ENCODE peak calls at places on chromosomes 12 and 14, in six cellular contexts. Q is NCI-H1694 treated with DMSO at 0.1 percent for 48 hours, M is GM06990, W is fibroblast of lung, Z is AG09319, F is neural crest cell. E is an unnamed sample.

GRCh38 chr12:2212971-2213869 is 160.4 kb downstream of the CACNA1C start:
- DNase-seq in Q (peak; percentile 32), M (no peak), W (peak; percentile 50), Z (no peak), F (no peak), E (peak; percentile 52)

GRCh38 chr12:43106355-43106754 is 445.6 kb downstream of the ADAMTS20 start:
- DNase-seq in Q (no peak), M (no peak), W (no peak), Z (no peak), F (no peak), E (no peak)

GRCh38 chr12:51984657-51985056 is 22.1 kb upstream of the TAMALIN start:
- DNase-seq in Q (no peak), M (no peak), W (no peak), Z (no peak), F (no peak), E (no peak)

GRCh38 chr12:104055686-104056388 is 5.8 kb upstream of the GLT8D2 start:
- DNase-seq in Q (peak; percentile 79), M (no peak), W (peak; percentile 59), Z (peak; percentile 79), F (no peak), E (peak; percentile 42)

GRCh38 chr12:95674631-95675030 is 115.9 kb downstream of the NTN4 start:
- DNase-seq in Q (peak; percentile 93), M (no peak), W (no peak), Z (no peak), F (no peak), E (no peak)

GRCh38 chr12:53952335-53952694 is 2.4 kb upstream of the HOXC12 start:
- DNase-seq in Q (no peak), M (no peak), W (no peak), Z (no peak), F (no peak), E (no peak)

GRCh38 chr12:113700943-113701342 is 229.3 kb upstream of the LHX5 start:
- DNase-seq in Q (no peak), M (no peak), W (peak; percentile 45), Z (peak; percentile 15), F (no peak), E (peak; percentile 23)

GRCh38 chr12:123059501-123059900 is 79.0 kb downstream of the ARL6IP4 start:
- DNase-seq in Q (peak; percentile 54), M (no peak), W (no peak), Z (no peak), F (no peak), E (no peak)

GRCh38 chr12:106032141-106032925 is 106.4 kb downstream of the NUAK1 start:
- DNase-seq in Q (no peak), M (no peak), W (peak; percentile 89), Z (no peak), F (no peak), E (peak; percentile 87)

GRCh38 chr12:96720363-96720705 is 186.7 kb upstream of the NEDD1 start:
- DNase-seq in Q (no peak), M (peak; percentile 42), W (no peak), Z (no peak), F (no peak), E (no peak)

GRCh38 chr12:124665516-124665915 is 98.1 kb upstream of the NCOR2 start:
- DNase-seq in Q (no peak), M (no peak), W (peak; percentile 72), Z (no peak), F (no peak), E (peak; percentile 59)

GRCh38 chr12:128387811-128388422 is 120.9 kb downstream of the TMEM132C start:
- DNase-seq in Q (no peak), M (peak; percentile 4), W (no peak), Z (no peak), F (peak; percentile 72), E (no peak)

GRCh38 chr12:62370189-62370588 is 96.4 kb upstream of the MON2 start:
- DNase-seq in Q (no peak), M (no peak), W (no peak), Z (no peak), F (no peak), E (no peak)

GRCh38 chr14:106228541-106229158 is 702.3 kb downstream of the TMEM121 start:
- DNase-seq in Q (no peak), M (no peak), W (no peak), Z (no peak), F (no peak), E (no peak)

E was measured in astrocyte.